ENCODE peak calls at places on chromosomes 16 and 17, in seven cellular contexts. H, N, W, Q, Y, O and U are unnamed samples.

GRCh38 chr16:54928016-54928356 is 2.7 kb upstream of the IRX5 start:
- DNase-seq in Q (peak), H (no peak), O (no peak), N (no peak), Y (peak), W (no peak), U (no peak)

GRCh38 chr16:88437367-88437964 is 15.6 kb upstream of the ZFPM1 start:
- DNase-seq in N (peak), Q (no peak), H (no peak), O (no peak), W (peak), Y (no peak), U (peak)

GRCh38 chr16:46842192-46842895 is 11.4 kb upstream of the C16orf87 start:
- DNase-seq in Y (no peak), Q (no peak), H (no peak), W (no peak), O (no peak), N (no peak), U (no peak)

GRCh38 chr16:87463722-87464690 is 28.8 kb downstream of the ZCCHC14 start:
- DNase-seq in O (no peak), Y (peak), W (no peak), N (peak), H (no peak), Q (no peak), U (no peak)

GRCh38 chr16:2083876-2084687 is 36.3 kb downstream of the TSC2 start:
- DNase-seq in W (no peak), Y (no peak), H (no peak), N (no peak), O (no peak), Q (no peak), U (no peak)

GRCh38 chr17:44636562-44636961 is 19.7 kb upstream of the MEIOC start:
- DNase-seq in O (no peak), N (no peak), Q (peak), H (no peak), Y (peak), W (no peak), U (no peak)

GRCh38 chr16:69483611-69484010 is 59.2 kb downstream of the CYB5B start:
- DNase-seq in N (no peak), Q (no peak), Y (no peak), O (no peak), W (no peak), H (no peak), U (no peak)

GRCh38 chr16:68902376-68903345 is 59.3 kb downstream of the TANGO6 start:
- DNase-seq in N (peak), H (no peak), O (no peak), Y (peak), Q (peak), W (no peak), U (no peak)

GRCh38 chr17:76969598-76970172 is 101.5 kb downstream of the MGAT5B start:
- DNase-seq in O (no peak), Y (no peak), H (no peak), N (no peak), W (no peak), Q (no peak), U (no peak)

GRCh38 chr16:86951831-86952598 is 365.2 kb downstream of the C16orf95 start:
- DNase-seq in N (no peak), W (peak), Y (peak), Q (peak), H (no peak), O (peak), U (no peak)

GRCh38 chr16:51592013-51592501 is 441.0 kb upstream of the SALL1 start:
- DNase-seq in H (no peak), O (no peak), N (no peak), Y (no peak), Q (no peak), W (no peak), U (no peak)

GRCh38 chr16:66520406-66521194 is 29.3 kb downstream of the TK2 start:
- DNase-seq in Y (no peak), Q (no peak), O (no peak), H (no peak), N (peak), W (peak), U (no peak)

GRCh38 chr17:81576621-81577277 is 24.6 kb upstream of the FAAP100 start:
- DNase-seq in W (no peak), Y (peak), N (no peak), O (no peak), Q (peak), H (no peak), U (no peak)
- TF ChIP-seq CTCF in W (no peak), Y (no peak), N (no peak), O (peak), Q (no peak), H (no peak), U (no peak)

GRCh38 chr17:40916366-40916765 is 21.1 kb downstream of the KRT23 start:
- DNase-seq in N (no peak), Y (no peak), O (no peak), Q (no peak), W (no peak), H (no peak), U (no peak)
- TF ChIP-seq CTCF in N (no peak), Y (no peak), O (no peak), Q (no peak), W (no peak), H (no peak), U (no peak)

GRCh38 chr16:27642753-27643152 is 92.8 kb downstream of the KATNIP start:
- DNase-seq in N (no peak), Y (peak), O (no peak), Q (peak), W (no peak), H (no peak), U (no peak)

GRCh38 chr16:27638833-27639587 is 89.1 kb downstream of the KATNIP start:
- DNase-seq in N (peak), O (no peak), H (no peak), Y (no peak), W (no peak), Q (no peak), U (no peak)

GRCh38 chr16:27640277-27640600 is 90.3 kb downstream of the KATNIP start:
- DNase-seq in O (no peak), Y (no peak), H (no peak), Q (no peak), N (no peak), W (no peak), U (no peak)

GRCh38 chr16:27641260-27641659 is 91.3 kb downstream of the KATNIP start:
- DNase-seq in Y (no peak), N (no peak), O (no peak), W (no peak), Q (no peak), H (no peak), U (no peak)

DNA sequence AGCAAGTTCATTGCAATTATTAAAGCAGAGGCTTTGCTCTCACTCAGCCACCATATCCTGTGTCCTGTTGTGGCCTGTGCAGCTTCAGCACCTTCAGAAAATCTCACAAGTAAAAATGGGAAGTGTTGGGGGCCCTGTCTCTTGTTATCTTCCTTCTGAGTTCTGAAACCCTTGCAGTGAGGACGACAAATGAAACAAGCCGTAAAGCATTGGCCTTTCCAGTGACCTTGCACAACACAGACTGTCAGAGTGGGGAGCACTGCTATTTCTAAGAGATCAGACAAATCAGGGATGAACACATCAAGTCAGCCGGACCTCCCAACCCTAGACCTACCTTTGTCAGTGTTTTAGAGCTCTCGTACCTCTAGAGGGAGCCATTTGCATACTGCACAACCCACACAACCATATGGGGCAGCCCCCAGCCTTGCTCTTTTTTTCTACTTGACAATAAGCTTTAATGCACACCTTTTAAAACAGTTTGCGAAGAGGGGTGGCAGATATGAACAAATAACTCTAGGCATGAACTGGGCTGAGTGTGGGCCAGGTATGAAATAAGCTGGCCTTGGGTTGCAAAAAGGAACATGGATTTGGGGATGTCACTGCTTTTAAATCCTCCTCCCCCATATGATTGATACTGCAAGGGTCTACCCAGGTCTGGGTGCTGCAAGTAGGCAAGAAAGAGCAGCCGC is 89.8 kb downstream of the KATNIP start:
- DNase-seq in Y (peak), N (no peak), O (no peak), Q (peak), W (no peak), H (no peak), U (no peak)
- TF ChIP-seq CTCF in Y (peak), N (peak), O (peak), Q (peak), W (peak), H (peak), U (peak)

DNA sequence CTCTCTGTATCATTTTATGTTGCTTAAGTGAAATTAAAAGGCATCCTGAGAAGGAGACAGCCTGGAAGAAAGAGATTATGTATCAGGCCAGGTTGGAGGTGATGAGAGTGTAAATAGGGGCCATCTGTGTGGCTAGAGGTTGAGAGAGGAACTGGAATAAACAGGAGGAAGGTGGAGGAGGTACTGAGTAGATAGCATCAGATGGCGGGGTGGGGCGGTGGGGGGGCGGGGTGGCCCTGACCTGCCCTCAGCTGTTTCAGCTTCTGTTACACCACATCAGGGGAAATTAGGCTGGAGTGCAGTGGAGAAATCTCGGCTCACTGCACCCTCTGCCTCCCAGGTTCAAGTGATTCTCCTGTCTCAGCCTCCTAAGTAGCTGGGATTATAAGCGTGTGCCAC is 6.9 kb upstream of the KCNG4 start:
- DNase-seq in W (no peak), Y (no peak), Q (no peak), O (no peak), H (no peak), N (no peak), U (no peak)
- TF ChIP-seq CTCF in W (no peak), Y (no peak), Q (no peak), O (no peak), H (no peak), N (no peak), U (no peak)

GRCh38 chr17:62178579-62178978 is 113.5 kb upstream of the MED13 start:
- DNase-seq in Q (peak), O (no peak), H (no peak), N (no peak), Y (peak), W (no peak), U (no peak)

GRCh38 chr17:62180772-62181171 is 115.7 kb upstream of the MED13 start:
- DNase-seq in O (no peak), Y (no peak), Q (no peak), H (no peak), N (no peak), W (no peak), U (no peak)

GRCh38 chr17:62179525-62180161 is 114.6 kb upstream of the MED13 start:
- DNase-seq in O (no peak), Y (peak), W (no peak), Q (peak), N (peak), H (no peak), U (no peak)
- TF ChIP-seq CTCF in O (no peak), Y (peak), W (no peak), Q (no peak), N (peak), H (no peak), U (no peak)

GRCh38 chr16:745739-746138 is 4.9 kb upstream of the CIAO3 start:
- DNase-seq in Y (no peak), H (peak), Q (no peak), W (no peak), O (no peak), N (no peak), U (no peak)
- TF ChIP-seq CTCF in Y (peak), H (no peak), Q (peak), W (no peak), O (peak), N (peak), U (peak)